ENCODE peak calls at places on chromosome 4, in ten cellular contexts. W is HFFc6, L is tibial artery, X is lower leg skin, G is WERI-Rb-1, B is Calu3, F is cardiac muscle cell, D is cardiac fibroblast, K is DND-41, C is fibroblast of pulmonary artery. U is an unnamed sample.

GRCh38 chr4:57320880-57321279 is 210.7 kb upstream of the IGFBP7 start:
- DNase-seq in G (peak), C (no peak), W (no peak), X (no peak), K (no peak), D (no peak), L (no peak), F (no peak), B (no peak), U (no peak)

GRCh38 chr4:5409980-5410618 is 298.3 kb downstream of the EVC2 start:
- DNase-seq in D (no peak), F (no peak), C (no peak), K (no peak), B (no peak), X (no peak), L (no peak), W (no peak), G (peak), U (no peak)

GRCh38 chr4:78131403-78131802 is 74.3 kb downstream of the FRAS1 start:
- DNase-seq in G (no peak), K (no peak), W (peak), C (peak), L (no peak), D (no peak), F (peak), X (no peak), B (no peak), U (no peak)

GRCh38 chr4:1927675-1928074 is 56.5 kb downstream of the NSD2 start:
- DNase-seq in D (no peak), G (no peak), C (peak), X (no peak), W (no peak), F (peak), B (no peak), L (no peak), K (no peak), U (no peak)

GRCh38 chr4:42262701-42263490 is 110.4 kb upstream of the BEND4 start:
- DNase-seq in F (no peak), K (no peak), L (no peak), D (no peak), B (no peak), X (no peak), W (no peak), C (peak), G (no peak), U (no peak)

GRCh38 chr4:1137063-1137771 is 23.9 kb upstream of the RNF212 start:
- DNase-seq in B (no peak), K (no peak), L (no peak), W (no peak), D (peak), F (peak), C (no peak), G (no peak), X (no peak), U (no peak)

GRCh38 chr4:141039156-141039555 is 94.1 kb downstream of the RNF150 start:
- DNase-seq in W (no peak), B (no peak), L (no peak), G (no peak), C (no peak), D (no peak), F (no peak), X (no peak), K (no peak), U (no peak)

GRCh38 chr4:189304179-189304578 is 636.5 kb upstream of the FRG1 start:
- DNase-seq in F (no peak), L (no peak), X (no peak), B (no peak), K (no peak), W (no peak), G (no peak), D (peak), C (no peak), U (no peak)

GRCh38 chr4:140567722-140568121 is 1.0 kb downstream of the UCP1 start:
- DNase-seq in X (no peak), C (peak), F (peak), W (no peak), K (no peak), G (peak), D (no peak), L (no peak), B (peak), U (no peak)

GRCh38 chr4:145583656-145584055 is 35.5 kb upstream of the MMAA start:
- DNase-seq in G (no peak), L (no peak), W (peak), C (peak), F (peak), X (no peak), B (no peak), D (peak), K (no peak), U (no peak)

GRCh38 chr4:56149601-56150000 is 200.9 kb downstream of the CEP135 start:
- DNase-seq in B (no peak), G (no peak), L (no peak), W (no peak), D (peak), F (peak), K (no peak), X (no peak), C (peak), U (no peak)

GRCh38 chr4:126740687-126741086 is 892.1 kb upstream of the INTU start:
- DNase-seq in F (no peak), L (no peak), K (no peak), C (no peak), D (no peak), G (no peak), W (no peak), X (no peak), B (no peak), U (no peak)

GRCh38 chr4:1490011-1490905 is 84.0 kb upstream of the NKX1-1 start:
- DNase-seq in K (no peak), C (no peak), X (no peak), B (no peak), F (no peak), G (no peak), W (no peak), D (no peak), L (peak), U (no peak)

GRCh38 chr4:127732623-127733199 is 2.5 kb downstream of the SLC25A31 start:
- DNase-seq in W (peak), C (peak), D (peak), L (no peak), B (peak), X (no peak), G (no peak), K (no peak), F (peak), U (peak)

GRCh38 chr4:56655627-56656345 is 25.3 kb downstream of the HOPX start:
- DNase-seq in F (no peak), G (peak), L (no peak), W (no peak), D (no peak), X (no peak), B (no peak), C (no peak), K (no peak), U (peak)

GRCh38 chr4:8053688-8054449 is 104.7 kb downstream of the ABLIM2 start:
- DNase-seq in X (no peak), C (no peak), W (no peak), L (no peak), G (no peak), F (no peak), B (no peak), D (no peak), K (no peak), U (no peak)

GRCh38 chr4:22959483-22959882 is 266.7 kb downstream of the GBA3 start:
- DNase-seq in G (no peak), X (no peak), C (no peak), F (no peak), B (no peak), K (no peak), W (no peak), L (no peak), D (no peak), U (no peak)

GRCh38 chr4:42628740-42629139 is 28.2 kb downstream of the ATP8A1 start:
- DNase-seq in K (no peak), F (no peak), W (no peak), C (no peak), L (no peak), X (no peak), G (no peak), B (no peak), D (no peak), U (no peak)

GRCh38 chr4:109877400-109877799 is 29.5 kb downstream of the LRIT3 start:
- DNase-seq in W (no peak), C (no peak), B (no peak), L (no peak), F (no peak), K (no peak), G (no peak), X (no peak), D (no peak), U (peak)

GRCh38 chr4:29972121-29972520 is 748.0 kb upstream of the PCDH7 start:
- DNase-seq in G (no peak), K (no peak), W (no peak), F (no peak), B (no peak), C (no peak), D (no peak), L (no peak), X (no peak), U (no peak)

GRCh38 chr4:17490575-17491059 is 21.3 kb downstream of the QDPR start:
- DNase-seq in D (no peak), L (no peak), B (no peak), X (no peak), W (no peak), K (no peak), C (no peak), F (no peak), G (no peak), U (no peak)

GRCh38 chr4:129972257-129972656 is 876.3 kb downstream of the C4orf33 start:
- DNase-seq in G (peak), K (no peak), D (no peak), W (no peak), F (no peak), B (no peak), C (no peak), L (no peak), X (no peak), U (no peak)

GRCh38 chr4:137676357-137676998 is 144.2 kb upstream of the PCDH18 start:
- DNase-seq in X (no peak), K (no peak), C (no peak), D (no peak), W (no peak), L (no peak), F (no peak), B (no peak), G (no peak), U (no peak)

GRCh38 chr4:13533670-13534343 is 10.5 kb downstream of the NKX3-2 start:
- DNase-seq in F (no peak), G (no peak), D (no peak), C (no peak), B (no peak), X (no peak), L (no peak), W (no peak), K (no peak), U (peak)

GRCh38 chr4:82469776-82470345 is 39.5 kb downstream of the ENOPH1 start:
- DNase-seq in F (peak), K (no peak), L (no peak), C (peak), X (no peak), G (no peak), B (no peak), D (peak), W (peak), U (no peak)

GRCh38 chr4:57098945-57099344 is 11.2 kb downstream of the IGFBP7 start:
- DNase-seq in G (no peak), C (peak), F (peak), D (peak), W (peak), B (no peak), L (no peak), X (no peak), K (no peak), U (no peak)

GRCh38 chr4:137394000-137394399 is 138.3 kb downstream of the PCDH18 start:
- DNase-seq in C (peak), K (no peak), X (no peak), L (no peak), B (no peak), F (peak), G (no peak), W (no peak), D (peak), U (no peak)

GRCh38 chr4:8832130-8832930 is 39.3 kb downstream of the HMX1 start:
- DNase-seq in W (no peak), X (no peak), F (peak), K (no peak), D (peak), G (peak), B (no peak), C (peak), L (peak), U (no peak)

GRCh38 chr4:14384824-14385223 is 617.5 kb upstream of the CPEB2 start:
- DNase-seq in W (no peak), D (no peak), F (no peak), L (no peak), X (no peak), C (no peak), G (no peak), B (no peak), K (no peak), U (no peak)

GRCh38 chr4:92047209-92047877 is 256.4 kb upstream of the GRID2 start:
- DNase-seq in K (no peak), C (peak), G (no peak), X (no peak), B (no peak), F (peak), W (no peak), L (no peak), D (no peak), U (no peak)

GRCh38 chr4:55038176-55038890 is 87.1 kb downstream of the KDR start:
- DNase-seq in K (no peak), L (peak), B (no peak), C (peak), X (peak), D (peak), F (peak), G (no peak), W (no peak), U (no peak)

GRCh38 chr4:184170996-184171395 is 46.7 kb downstream of the ENPP6 start:
- DNase-seq in L (no peak), D (peak), B (no peak), W (peak), X (no peak), F (peak), G (peak), K (no peak), C (peak), U (no peak)

GRCh38 chr4:52572936-52573485 is 86.1 kb downstream of the USP46 start:
- DNase-seq in D (peak), K (no peak), G (no peak), B (no peak), F (peak), X (no peak), L (no peak), C (peak), W (peak), U (no peak)

GRCh38 chr4:25367004-25367621 is 9.9 kb upstream of the ANAPC4 start:
- DNase-seq in B (no peak), G (no peak), F (peak), K (no peak), C (peak), X (no peak), L (no peak), D (peak), W (peak), U (peak)

GRCh38 chr4:138901177-138901576 is 114.4 kb upstream of the NOCT start:
- DNase-seq in W (no peak), X (no peak), C (no peak), K (no peak), G (no peak), D (no peak), B (no peak), L (no peak), F (no peak), U (no peak)

GRCh38 chr4:152856960-152857359 is 77.2 kb downstream of the ARFIP1 start:
- DNase-seq in K (no peak), B (no peak), F (no peak), C (no peak), W (no peak), D (no peak), G (no peak), X (no peak), L (no peak), U (no peak)

DNA sequence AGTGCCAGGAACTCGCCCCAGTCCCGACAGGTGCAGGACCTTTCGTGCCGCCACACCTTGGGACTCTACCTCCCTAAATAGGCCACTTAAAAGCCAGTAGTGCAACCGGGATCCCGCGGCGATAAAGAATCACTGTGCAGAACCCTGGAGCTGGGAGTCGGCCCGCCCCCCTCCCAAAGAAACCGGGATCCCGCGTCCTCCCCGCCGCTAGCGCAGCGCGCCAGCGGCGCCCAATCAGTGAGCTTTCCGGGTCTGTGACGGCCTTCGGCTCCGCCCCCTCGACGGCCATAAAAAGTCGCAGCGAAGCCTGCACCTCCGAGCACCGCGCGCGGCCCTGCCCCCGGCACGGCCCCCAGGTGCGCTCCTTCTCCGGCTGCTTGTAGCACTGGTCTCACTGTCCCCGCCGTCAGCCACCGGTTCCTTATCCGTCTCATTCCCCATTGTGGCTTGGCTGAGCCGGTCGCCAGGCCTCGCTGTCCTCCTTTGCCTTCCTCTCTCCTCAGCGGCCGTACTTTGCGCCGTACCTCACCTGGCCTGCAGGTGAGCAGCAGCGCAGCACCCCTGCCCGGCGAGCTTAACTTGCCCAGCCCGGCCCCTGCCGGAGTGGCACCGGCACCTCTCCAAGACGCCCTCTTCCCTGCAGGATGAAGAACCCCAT is at the start of gene LRAT:
- DNase-seq in G (peak), D (no peak), K (no peak), B (peak), L (peak), F (no peak), W (no peak), X (no peak), C (no peak), U (peak)
- TF ChIP-seq CTCF in G (peak), D (no peak), K (no peak), B (no peak), L (no peak), F (no peak), W (no peak), X (no peak), C (no peak), U (no peak)

DNA sequence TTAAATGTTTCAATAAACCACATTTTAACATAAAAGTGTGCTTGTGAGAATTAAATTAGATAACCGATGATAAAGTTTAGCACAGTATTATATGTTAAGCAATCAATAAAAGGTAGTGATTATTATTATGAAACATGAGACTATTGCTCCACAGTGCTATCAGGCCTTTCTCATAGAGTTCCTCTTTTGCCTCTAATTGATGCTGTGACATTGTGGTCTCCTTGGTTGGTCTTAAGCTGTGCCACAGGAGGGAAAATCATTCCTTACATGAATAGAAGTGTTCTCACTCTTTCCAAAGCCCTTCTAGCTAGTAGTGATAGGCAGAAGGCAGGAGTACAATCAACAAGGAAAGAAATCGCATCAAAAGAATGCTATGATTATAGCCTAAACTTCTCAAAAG is 9.2 kb upstream of the PDHA2 start:
- DNase-seq in K (no peak), C (no peak), D (no peak), L (no peak), B (no peak), X (no peak), W (no peak), F (no peak), G (no peak), U (no peak)
- TF ChIP-seq CTCF in K (no peak), C (no peak), D (no peak), L (no peak), B (no peak), X (no peak), W (no peak), F (no peak), G (no peak), U (no peak)

DNA sequence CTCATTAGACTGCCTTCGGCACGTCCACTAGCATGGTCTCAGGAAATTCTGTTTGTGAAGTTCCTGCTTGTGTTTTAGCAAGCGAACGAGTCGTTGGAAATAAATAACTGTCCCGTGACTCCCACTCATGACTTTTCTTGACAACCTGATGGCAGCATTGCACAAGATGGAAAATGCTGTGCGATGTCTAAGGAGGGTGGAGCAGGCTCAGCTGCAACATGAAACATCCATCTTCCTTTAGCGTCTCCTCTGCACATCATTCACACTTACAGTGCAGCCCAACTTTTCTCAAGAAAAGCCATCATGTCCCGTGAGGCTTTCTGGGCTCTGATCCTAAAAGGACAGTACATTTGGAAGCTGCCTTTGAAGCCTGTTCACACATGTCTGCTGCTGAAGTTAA is 328.9 kb upstream of the ZFP42 start:
- DNase-seq in C (no peak), X (peak), G (no peak), W (no peak), L (no peak), K (no peak), D (peak), F (no peak), B (no peak), U (no peak)
- TF ChIP-seq CTCF in C (no peak), X (no peak), G (no peak), W (no peak), L (no peak), K (no peak), D (no peak), F (no peak), B (no peak), U (no peak)

GRCh38 chr4:41044165-41044564 is 170.2 kb downstream of the APBB2 start:
- DNase-seq in D (peak), C (no peak), X (no peak), B (no peak), L (no peak), F (no peak), K (no peak), G (no peak), W (no peak), U (no peak)
- TF ChIP-seq CTCF in D (no peak), C (no peak), X (no peak), B (no peak), L (no peak), F (no peak), K (no peak), G (no peak), W (peak), U (no peak)

GRCh38 chr4:107737470-107737869 is 17.4 kb upstream of the PAPSS1 start:
- DNase-seq in F (peak), B (no peak), G (no peak), W (no peak), L (no peak), D (no peak), X (no peak), K (no peak), C (no peak), U (no peak)

GRCh38 chr4:107736924-107737448 is 17.0 kb upstream of the PAPSS1 start:
- DNase-seq in L (no peak), K (peak), X (no peak), F (peak), G (peak), W (peak), C (peak), D (peak), B (peak), U (peak)

GRCh38 chr4:107733431-107733925 is 13.4 kb upstream of the PAPSS1 start:
- DNase-seq in K (no peak), F (no peak), G (no peak), L (no peak), W (no peak), D (no peak), B (no peak), X (no peak), C (no peak), U (no peak)

GRCh38 chr4:107736037-107736436 is 16.0 kb upstream of the PAPSS1 start:
- DNase-seq in B (no peak), D (no peak), X (no peak), G (no peak), F (no peak), L (no peak), C (no peak), K (no peak), W (no peak), U (no peak)

DNA sequence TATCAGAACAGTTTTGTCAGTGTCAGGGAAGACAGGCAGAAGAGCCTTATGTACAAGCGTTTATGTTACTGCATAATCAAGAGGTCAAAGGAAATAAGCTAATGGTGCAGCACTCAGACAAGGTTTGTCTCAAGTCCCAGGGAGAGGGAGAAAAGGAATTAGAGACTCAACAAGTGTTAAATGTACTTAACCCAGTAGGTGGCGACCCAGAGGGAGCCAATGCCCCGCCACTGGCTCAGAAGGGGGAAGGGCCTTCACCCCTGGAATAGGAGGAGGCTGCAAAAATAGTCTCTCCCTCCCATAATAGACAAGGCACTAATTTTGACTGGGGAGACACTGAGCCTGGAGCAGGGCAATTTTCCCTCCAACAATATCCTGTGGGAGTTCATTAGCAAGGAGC is 14.1 kb upstream of the PAPSS1 start:
- DNase-seq in X (no peak), W (no peak), B (peak), D (no peak), L (no peak), K (no peak), C (no peak), G (peak), F (peak), U (no peak)
- TF ChIP-seq CTCF in X (no peak), W (peak), B (no peak), D (peak), L (no peak), K (peak), C (peak), G (peak), F (peak), U (no peak)

U was measured in GM13976.